ENCODE peak calls at places on chromosomes 2 and 18, in seven cellular contexts. K, H, E, R, G, L and D are unnamed samples.

GRCh38 chr18:28176933-28177827 is at the start of gene CDH2:
- DNase-seq in K (peak; percentile 96), H (peak; percentile 85), R (peak; percentile 86), E (peak; percentile 72), L (peak; percentile 76), G (peak; percentile 10), D (peak; percentile 85)

GRCh38 chr2:195861821-195862220 is 204.8 kb downstream of the SLC39A10 start:
- DNase-seq in G (no peak), R (peak; percentile 51), E (no peak), K (peak; percentile 68), H (peak; percentile 79), L (no peak), D (peak; percentile 54)

GRCh38 chr2:49973917-49974368 is 819.6 kb upstream of the FSHR start:
- DNase-seq in L (peak; percentile 95), G (peak; percentile 24), K (peak; percentile 60), R (peak; percentile 13), H (no peak), E (peak; percentile 78), D (no peak)

GRCh38 chr2:31008571-31009114 is 129.6 kb downstream of the GALNT14 start:
- DNase-seq in R (no peak), L (no peak), H (no peak), E (no peak), K (no peak), G (no peak), D (no peak)

GRCh38 chr2:171514908-171515582 is 7.2 kb upstream of the CYBRD1 start:
- DNase-seq in K (no peak), E (no peak), R (no peak), H (no peak), L (no peak), G (no peak), D (no peak)

GRCh38 chr2:89834306-89834705 is 1142.8 kb downstream of the RPIA start:
- DNase-seq in L (no peak), R (no peak), G (peak; percentile 42), K (no peak), H (no peak), E (no peak), D (no peak)

GRCh38 chr18:56433919-56434318 is 204.5 kb downstream of the TXNL1 start:
- DNase-seq in R (no peak), L (no peak), G (no peak), E (no peak), H (no peak), K (no peak), D (no peak)

GRCh38 chr18:6406075-6406909 is 8.4 kb downstream of the L3MBTL4 start:
- DNase-seq in R (peak; percentile 54), H (peak; percentile 1), K (peak; percentile 53), E (no peak), L (no peak), G (peak; percentile 26), D (no peak)

GRCh38 chr2:107633580-107634147 is 193.0 kb upstream of the RGPD4 start:
- DNase-seq in K (peak; percentile 92), R (peak; percentile 85), L (no peak), E (no peak), H (peak; percentile 85), G (peak; percentile 93), D (peak; percentile 83)

GRCh38 chr2:150924862-150925261 is 336.8 kb downstream of the RBM43 start:
- DNase-seq in H (peak; percentile 10), R (no peak), L (no peak), G (no peak), K (no peak), E (no peak), D (no peak)

GRCh38 chr18:77110400-77110799 is 22.2 kb downstream of the MBP start:
- DNase-seq in H (no peak), K (no peak), L (no peak), R (no peak), E (no peak), G (no peak), D (no peak)

GRCh38 chr2:106165556-106165955 is 28.5 kb downstream of the UXS1 start:
- DNase-seq in R (no peak), G (no peak), K (peak; percentile 18), L (no peak), H (no peak), E (no peak), D (no peak)
- H3K4me3 ChIP-seq in R (no peak overlapping the region), G (no peak overlapping the region), K (no peak overlapping the region), L (no peak overlapping the region), H (no peak overlapping the region), E (no peak overlapping the region), D (no peak overlapping the region)

GRCh38 chr18:35481960-35482366 is 15.8 kb downstream of the INO80C start:
- DNase-seq in R (no peak), E (no peak), K (no peak), G (peak; percentile 60), H (peak; percentile 31), L (no peak), D (no peak)

GRCh38 chr18:35489913-35490490 is 7.8 kb downstream of the INO80C start:
- DNase-seq in H (no peak), L (no peak), R (no peak), E (no peak), G (no peak), K (no peak), D (no peak)

GRCh38 chr18:35484034-35484433 is 13.7 kb downstream of the INO80C start:
- DNase-seq in R (no peak), G (no peak), H (no peak), E (no peak), K (no peak), L (no peak), D (no peak)

GRCh38 chr18:35490894-35491688 is 6.7 kb downstream of the INO80C start:
- DNase-seq in R (no peak), H (no peak), L (no peak), G (no peak), K (no peak), E (no peak), D (no peak)

GRCh38 chr18:35485852-35486251 is 11.9 kb downstream of the INO80C start:
- DNase-seq in L (no peak), G (no peak), H (no peak), R (no peak), K (no peak), E (no peak), D (no peak)
- H3K4me3 ChIP-seq in L (no peak overlapping the region), G (no peak overlapping the region), H (no peak overlapping the region), R (no peak overlapping the region), K (no peak overlapping the region), E (no peak overlapping the region), D (no peak overlapping the region)

GRCh38 chr2:62455957-62456692 is 49.9 kb downstream of the TMEM17 start:
- DNase-seq in E (no peak), K (no peak), G (no peak), H (no peak), L (no peak), R (peak; percentile 58), D (peak; percentile 27)
- H3K4me3 ChIP-seq in E (no peak overlapping the region), K (no peak overlapping the region), G (no peak overlapping the region), H (no peak overlapping the region), L (no peak overlapping the region), R (no peak overlapping the region), D (no peak overlapping the region)

DNA sequence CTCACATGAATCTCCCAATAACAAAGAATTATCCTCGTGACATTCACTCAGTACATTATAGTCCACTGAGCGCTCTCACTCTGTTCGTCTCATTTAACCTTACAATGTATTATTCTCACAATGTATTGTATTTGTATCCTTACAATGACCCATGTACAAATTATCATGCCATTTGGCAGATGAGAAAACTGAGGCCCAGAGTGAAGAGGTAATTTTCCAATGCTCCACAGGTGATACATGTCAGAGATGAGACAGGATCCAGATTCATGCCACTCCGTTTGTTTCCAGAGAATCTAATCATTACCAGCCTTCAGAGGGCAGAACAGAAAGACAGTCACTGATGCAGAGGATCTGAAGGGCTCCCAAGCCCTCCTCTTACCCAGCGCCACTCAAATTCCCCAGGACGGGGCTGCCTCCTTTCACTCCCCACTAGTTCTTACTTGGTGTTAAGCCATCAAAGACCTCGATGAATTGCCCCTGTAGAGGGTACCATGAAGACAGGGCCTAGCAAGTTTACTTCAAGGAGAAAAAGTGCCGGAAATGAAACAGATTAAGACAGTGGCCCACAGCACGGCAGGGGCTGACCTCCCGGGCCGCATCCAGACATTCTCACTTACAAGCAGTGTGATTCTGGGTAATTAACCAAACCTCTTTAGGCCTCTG is 98.4 kb upstream of the MBOAT2 start:
- DNase-seq in R (no peak), L (no peak), E (no peak), H (no peak), K (no peak), G (no peak), D (no peak)
- H3K4me3 ChIP-seq in R (no peak overlapping the region), L (no peak overlapping the region), E (no peak overlapping the region), H (no peak overlapping the region), K (no peak overlapping the region), G (no peak overlapping the region), D (no peak overlapping the region)

DNA sequence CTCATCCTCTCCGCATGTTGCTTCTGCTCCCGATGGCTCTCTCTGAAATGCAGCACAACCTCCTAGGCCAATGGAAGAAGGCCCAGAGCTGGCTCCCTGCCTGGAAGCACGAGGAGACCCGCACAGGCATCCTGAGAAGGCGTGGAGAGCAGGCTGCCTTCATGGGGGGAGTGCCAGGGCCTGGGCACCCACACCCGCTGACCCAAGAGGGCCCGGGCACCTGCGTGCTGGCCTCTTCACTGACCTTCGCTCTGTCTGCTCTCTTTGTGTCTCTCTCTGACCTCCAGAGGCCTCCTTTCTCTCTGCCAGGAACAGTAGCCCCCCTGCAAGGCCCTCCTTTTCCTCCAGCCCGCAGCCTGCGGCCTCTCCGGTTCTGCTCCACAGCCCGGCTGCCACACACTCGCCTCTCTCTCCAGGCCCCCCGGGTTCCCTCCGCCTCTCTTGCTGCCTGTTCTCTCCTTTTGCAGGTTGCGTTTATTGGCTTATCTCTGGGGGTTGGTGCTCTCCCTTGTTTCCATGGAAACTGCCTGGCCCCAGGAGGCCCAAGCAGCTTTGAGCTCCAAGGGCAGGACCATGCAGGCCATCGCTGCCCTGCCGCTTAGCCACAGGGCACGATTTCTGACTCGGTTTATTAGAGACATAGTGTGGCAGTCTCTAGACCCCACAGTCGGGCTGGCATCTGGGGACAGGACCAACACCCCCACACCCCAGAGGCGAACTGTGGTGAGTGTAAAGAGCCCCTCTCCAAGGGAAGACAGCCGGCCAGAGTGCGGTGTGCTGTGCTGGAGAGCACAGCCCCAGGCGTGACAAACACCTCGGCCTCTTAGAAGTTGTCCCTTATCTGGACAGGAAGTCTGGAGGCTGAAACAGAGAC is 1.7 kb downstream of the MZT2B start:
- DNase-seq in G (no peak), K (peak; percentile 56), H (peak; percentile 11), L (peak; percentile 52), R (peak; percentile 35), E (no peak), D (peak; percentile 47)
- H3K4me3 ChIP-seq in G (no peak overlapping the region), K (no peak overlapping the region), H (peak overlapping the region; percentile 70), L (peak overlapping the region; percentile 99), R (peak overlapping the region; percentile 72), E (no peak overlapping the region), D (peak overlapping the region; percentile 66)

DNA sequence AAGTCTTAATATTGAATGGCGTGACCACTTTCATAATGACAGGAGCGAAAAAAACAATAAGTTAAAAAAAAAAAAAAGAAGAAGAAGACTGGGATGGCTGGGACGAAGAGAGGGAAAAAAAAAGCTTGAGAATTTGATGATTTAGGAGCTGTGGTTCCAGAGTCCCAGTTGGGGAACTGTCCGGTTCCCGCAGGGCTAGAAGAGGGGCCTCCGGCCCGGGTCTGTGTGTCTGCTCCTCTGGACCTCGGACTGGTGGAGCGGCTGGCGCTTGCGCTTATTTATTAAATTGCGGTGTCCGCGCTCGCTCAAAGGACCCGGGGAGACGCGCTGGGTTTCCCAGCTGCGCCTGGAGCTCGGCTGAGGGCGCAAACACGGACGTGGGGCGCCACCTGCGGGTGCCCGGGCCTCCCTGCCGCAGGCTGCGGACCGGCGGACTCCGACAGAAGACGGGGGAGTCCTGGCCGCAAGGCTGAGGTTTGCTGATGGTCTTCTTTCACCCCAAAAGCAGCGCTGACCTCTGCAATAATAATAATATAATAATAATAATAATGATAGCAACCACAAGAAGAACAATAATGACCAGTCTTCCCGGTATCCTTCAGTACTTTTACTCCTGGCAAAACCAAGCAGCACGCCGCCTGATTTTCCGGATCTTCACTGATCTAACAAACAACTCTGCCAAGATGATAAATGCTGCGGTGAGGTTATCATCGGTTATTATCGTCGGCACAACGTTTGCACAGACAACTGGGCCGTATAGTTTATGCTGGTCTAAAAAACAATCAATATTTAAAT is at the start of gene CBLN2:
- DNase-seq in R (peak; percentile 30), H (peak; percentile 18), E (no peak), G (peak; percentile 25), K (peak; percentile 79), L (peak; percentile 90), D (peak; percentile 56)
- H3K4me3 ChIP-seq in R (no peak within 1 kb of the TSS), H (no peak within 1 kb of the TSS), E (no peak within 1 kb of the TSS), G (no peak within 1 kb of the TSS), K (peak within 1 kb of the TSS; percentile 42), L (peak within 1 kb of the TSS; percentile 67), D (peak within 1 kb of the TSS; percentile 50)